ENCODE peak calls at places on chromosomes 11 and 22, in seven cellular contexts. R is GM10248, W is cardiac fibroblast, S is cardiac muscle cell, O is tibial nerve, N is GM13977, L is HL-60. B is an unnamed sample.
A peak's percentile ranks its signal among the peaks of the same experiment; 100 is the strongest.

GRCh38 chr22:43811777-43812148 is 342 bp downstream of the EFCAB6 start:
- DNase-seq in N (no peak), R (no peak), S (no peak), L (no peak), O (no peak), W (peak; percentile 61), B (peak; percentile 30)

GRCh38 chr11:8006349-8006977 is 19.3 kb downstream of the EIF3F start:
- DNase-seq in O (no peak), L (peak; percentile 40), W (peak; percentile 82), S (peak; percentile 85), R (peak; percentile 58), N (peak; percentile 69), B (peak; percentile 92)

GRCh38 chr11:34052608-34053160 is 1.2 kb downstream of the CAPRIN1 start:
- DNase-seq in W (no peak), O (no peak), L (peak; percentile 15), N (no peak), S (peak; percentile 33), R (no peak), B (peak; percentile 19)

GRCh38 chr22:48794906-48795305 is 1032.8 kb downstream of the BRD1 start:
- DNase-seq in O (no peak), R (no peak), N (no peak), S (no peak), W (no peak), L (no peak), B (no peak)

GRCh38 chr11:26696330-26696729 is 25.5 kb downstream of the SLC5A12 start:
- DNase-seq in W (no peak), R (no peak), O (no peak), N (no peak), L (no peak), S (no peak), B (no peak)

GRCh38 chr11:112211556-112211955 is 14.7 kb upstream of the PTS start:
- DNase-seq in N (no peak), R (no peak), L (peak; percentile 21), W (no peak), S (no peak), O (no peak), B (no peak)

GRCh38 chr11:129249351-129249750 is 57.2 kb upstream of the ARHGAP32 start:
- DNase-seq in S (no peak), O (no peak), N (no peak), R (no peak), L (no peak), W (peak; percentile 73), B (no peak)

GRCh38 chr11:2789791-2790580 is 90.2 kb upstream of the KCNQ1OT1 start:
- DNase-seq in R (no peak), O (peak; percentile 9), W (no peak), N (no peak), S (no peak), L (no peak), B (no peak)

GRCh38 chr22:38879102-38879729 is 7.2 kb upstream of the CBX6 start:
- DNase-seq in N (no peak), R (no peak), S (no peak), W (no peak), O (no peak), L (no peak), B (no peak)

GRCh38 chr11:47886096-47886495 is 37.9 kb upstream of the NUP160 start:
- DNase-seq in R (no peak), W (peak; percentile 90), L (no peak), O (no peak), N (no peak), S (no peak), B (no peak)

GRCh38 chr11:126917531-126918204 is 82.9 kb downstream of the KIRREL3 start:
- DNase-seq in R (no peak), L (no peak), W (peak; percentile 77), O (no peak), S (no peak), N (peak; percentile 27), B (no peak)

GRCh38 chr11:112961146-112961668 is at the start of gene NCAM1:
- DNase-seq in L (peak; percentile 5), W (peak; percentile 81), N (peak; percentile 28), R (peak; percentile 15), S (peak; percentile 96), O (peak; percentile 21), B (peak; percentile 98)

GRCh38 chr11:103086461-103086860 is 5.5 kb downstream of the DCUN1D5 start:
- DNase-seq in S (no peak), O (no peak), W (no peak), N (no peak), L (no peak), R (no peak), B (no peak)

DNA sequence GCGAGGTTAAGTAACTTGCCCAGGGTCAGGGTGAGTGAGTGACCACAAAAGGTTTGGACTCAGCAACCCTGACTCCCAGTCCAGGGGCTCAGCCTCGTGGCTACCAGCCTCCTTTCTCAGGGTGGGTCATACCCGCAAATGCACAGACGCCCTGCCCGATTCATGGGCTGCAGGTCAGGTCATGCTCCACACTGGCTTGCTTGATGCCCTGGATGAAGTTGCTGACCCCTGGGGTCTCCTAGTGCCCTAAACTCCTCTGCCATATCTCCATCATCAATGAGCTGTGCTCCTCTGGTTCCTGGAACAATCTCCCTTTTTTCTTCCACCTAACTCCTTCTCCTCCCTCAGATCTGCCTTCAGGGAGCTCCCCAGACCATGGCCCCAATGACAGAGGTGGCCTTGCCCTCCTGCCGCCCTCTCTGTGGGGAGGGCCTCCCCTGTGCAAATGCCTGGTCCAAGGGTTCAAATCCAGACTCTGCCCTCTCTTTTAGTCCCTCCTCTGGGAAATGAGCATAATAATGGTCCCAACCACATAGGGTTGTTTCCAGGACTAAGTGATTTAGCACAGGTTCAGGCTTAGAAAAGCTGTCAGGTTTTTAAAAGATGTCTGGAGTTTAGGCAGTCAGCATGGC is 63.4 kb downstream of the CD82 start:
- DNase-seq in N (peak; percentile 6), R (no peak), L (no peak), S (no peak), W (no peak), O (no peak), B (no peak)
- TF ChIP-seq CTCF in N (no peak), R (no peak), L (no peak), S (no peak), W (no peak), O (no peak), B (no peak)

GRCh38 chr11:73652856-73653559 is 6.6 kb downstream of the PLEKHB1 start:
- DNase-seq in W (no peak), L (no peak), O (no peak), S (no peak), R (no peak), N (no peak), B (no peak)

GRCh38 chr11:73650400-73650799 is 4.0 kb downstream of the PLEKHB1 start:
- DNase-seq in W (no peak), N (no peak), O (no peak), L (no peak), R (no peak), S (no peak), B (no peak)

GRCh38 chr11:73651661-73652045 is 5.3 kb downstream of the PLEKHB1 start:
- DNase-seq in W (no peak), R (no peak), N (no peak), S (no peak), O (no peak), L (no peak), B (no peak)

GRCh38 chr11:73651252-73651651 is 4.9 kb downstream of the PLEKHB1 start:
- DNase-seq in S (no peak), N (no peak), L (no peak), W (no peak), O (no peak), R (no peak), B (no peak)

GRCh38 chr11:73652046-73652730 is 5.8 kb downstream of the PLEKHB1 start:
- DNase-seq in R (no peak), S (no peak), L (no peak), W (peak; percentile 42), N (peak; percentile 14), O (peak; percentile 62), B (peak; percentile 43)
- TF ChIP-seq CTCF in R (no peak), S (no peak), L (no peak), W (no peak), N (no peak), O (no peak), B (no peak)

GRCh38 chr11:44464741-44465140 is 100.7 kb upstream of the CD82 start:
- DNase-seq in W (no peak), N (no peak), O (no peak), S (no peak), L (no peak), R (no peak), B (peak; percentile 62)
- TF ChIP-seq CTCF in W (no peak), N (no peak), O (no peak), S (no peak), L (no peak), R (no peak), B (peak; percentile 42)

GRCh38 chr22:22840778-22841177 is 46.8 kb upstream of the IGLL5 start:
- DNase-seq in O (no peak), L (no peak), S (no peak), N (no peak), W (no peak), R (no peak), B (no peak)
- TF ChIP-seq CTCF in O (no peak), L (no peak), S (no peak), N (no peak), W (no peak), R (no peak), B (no peak)

B was measured in GM23338.